ENCODE peak calls at places on chromosomes 7 and 10, in five cellular contexts. S is HCT116; T is stimulated activated CD4-positive, alpha-beta T cell treated with anti-CD3 and anti-CD28 coated beads, Interleukin-1b, Interleukin-23, amount 100 ng/mL, for 24 hours; J is activated T-cell treated with anti-CD3 and anti-CD28 coated beads, Interleukin-2, amount 50 U/mL, for 72 hours; A is progenitor cell of endocrine pancreas. F is an unnamed sample.

GRCh38 chr10:78395162-78395561 is 361.5 kb downstream of the RPS24 start:
- DNase-seq in S (no peak), T (no peak), J (no peak), A (no peak), F (no peak)

GRCh38 chr10:77428776-77429395 is 208.7 kb downstream of the KCNMA1 start:
- DNase-seq in S (peak), T (no peak), J (no peak), A (peak), F (no peak)

GRCh38 chr7:28083998-28084985 is 96.3 kb downstream of the JAZF1 start:
- DNase-seq in S (no peak), T (no peak), J (no peak), A (no peak), F (no peak)

GRCh38 chr10:31778627-31779026 is 150.0 kb downstream of the ARHGAP12 start:
- DNase-seq in S (no peak), T (no peak), J (no peak), A (no peak), F (no peak)

GRCh38 chr10:114316744-114317143 is 77.7 kb downstream of the VWA2 start:
- DNase-seq in S (no peak), T (no peak), J (no peak), A (no peak), F (no peak)

GRCh38 chr10:46077141-46077554 is 31.1 kb upstream of the MSMB start:
- DNase-seq in S (no peak), T (no peak), J (no peak), A (no peak), F (no peak)

GRCh38 chr7:140876519-140877248 is 48.0 kb downstream of the BRAF start:
- DNase-seq in S (no peak), T (no peak), J (no peak), A (no peak), F (no peak)

GRCh38 chr10:130341325-130341724 is 205.1 kb downstream of the GLRX3 start:
- DNase-seq in S (no peak), T (no peak), J (peak), A (peak), F (peak)

GRCh38 chr10:20598590-20598989 is 298.5 kb downstream of the NEBL start:
- DNase-seq in S (no peak), T (no peak), J (no peak), A (no peak), F (no peak)

GRCh38 chr10:43078986-43079273 is 2.1 kb downstream of the RET start:
- DNase-seq in S (no peak), T (no peak), J (peak), A (peak), F (no peak)

GRCh38 chr10:21405981-21406380 is 119.5 kb downstream of the SKIDA1 start:
- DNase-seq in S (no peak), T (no peak), J (no peak), A (no peak), F (no peak)

GRCh38 chr10:61992683-61993629 is 91.5 kb downstream of the ARID5B start:
- DNase-seq in S (no peak), T (no peak), J (peak), A (no peak), F (no peak)

GRCh38 chr10:125953778-125954385 is 57.5 kb downstream of the FANK1 start:
- DNase-seq in S (no peak), T (no peak), J (no peak), A (no peak), F (no peak)

GRCh38 chr7:38318803-38319416 is 45.5 kb upstream of the TARP start:
- DNase-seq in S (peak), T (no peak), J (no peak), A (no peak), F (no peak)

GRCh38 chr7:50450691-50451051 is 521 bp upstream of the FIGNL1 start:
- DNase-seq in S (no peak), T (peak), J (peak), A (no peak), F (no peak)

GRCh38 chr10:60511823-60512222 is 122.1 kb upstream of the ANK3 start:
- DNase-seq in S (no peak), T (no peak), J (no peak), A (no peak), F (no peak)

GRCh38 chr7:53110425-53110824 is 75.0 kb downstream of the POM121L12 start:
- DNase-seq in S (no peak), T (no peak), J (no peak), A (no peak), F (no peak)

GRCh38 chr7:112143567-112143966 is 62.6 kb downstream of the DOCK4 start:
- DNase-seq in S (no peak), T (no peak), J (no peak), A (no peak), F (no peak)

GRCh38 chr10:53619678-53620077 is 847.1 kb upstream of the MBL2 start:
- DNase-seq in S (no peak), T (no peak), J (no peak), A (no peak), F (no peak)

GRCh38 chr7:90655566-90655965 is 59.4 kb downstream of the CDK14 start:
- DNase-seq in S (no peak), T (no peak), J (no peak), A (no peak), F (no peak)

GRCh38 chr10:48507933-48508830 is 96.7 kb downstream of the ARHGAP22 start:
- DNase-seq in S (no peak), T (no peak), J (no peak), A (no peak), F (peak)

GRCh38 chr10:1187151-1187854 is 131.1 kb downstream of the WDR37 start:
- DNase-seq in S (no peak), T (no peak), J (no peak), A (no peak), F (no peak)

GRCh38 chr10:6607187-6607586 is 27.1 kb upstream of the PRKCQ start:
- DNase-seq in S (no peak), T (no peak), J (peak), A (no peak), F (no peak)

GRCh38 chr10:58932126-58932525 is 244.3 kb upstream of the PHYHIPL start:
- DNase-seq in S (no peak), T (no peak), J (no peak), A (no peak), F (no peak)

GRCh38 chr7:98984126-98984525 is 105.8 kb downstream of the TRRAP start:
- DNase-seq in S (no peak), T (no peak), J (no peak), A (no peak), F (no peak)

GRCh38 chr7:136144182-136144581 is 167.0 kb upstream of the MTPN start:
- DNase-seq in S (no peak), T (no peak), J (no peak), A (no peak), F (no peak)

GRCh38 chr10:12700557-12700874 is 301.0 kb downstream of the CCDC3 start:
- DNase-seq in S (no peak), T (no peak), J (no peak), A (no peak), F (no peak)

GRCh38 chr10:124745678-124746077 is 1.5 kb upstream of the FAM53B start:
- DNase-seq in S (peak), T (no peak), J (no peak), A (no peak), F (no peak)

GRCh38 chr10:51843966-51844365 is 144.6 kb upstream of the CSTF2T start:
- DNase-seq in S (no peak), T (no peak), J (no peak), A (no peak), F (no peak)